ENCODE peak calls at places on chromosomes 7 and 10, in four cellular contexts. One of them, this sample, is unnamed.

GRCh38 chr7:139587535-139587934 is 64.0 kb downstream of the CLEC2L start:
- DNase-seq in breast epithelium: no peak
- DNase-seq in cardiac muscle cell: no peak
- DNase-seq in CD8-positive, alpha-beta T cell: no peak
- DNase-seq in this sample: no peak

GRCh38 chr7:140236626-140237025 is 59.8 kb upstream of the KDM7A start:
- DNase-seq in breast epithelium: no peak
- DNase-seq in cardiac muscle cell: no peak
- DNase-seq in CD8-positive, alpha-beta T cell: no peak
- DNase-seq in this sample: no peak

GRCh38 chr10:60185426-60185825 is 204.2 kb downstream of the ANK3 start:
- DNase-seq in breast epithelium: no peak
- DNase-seq in cardiac muscle cell: no peak
- DNase-seq in CD8-positive, alpha-beta T cell: no peak
- DNase-seq in this sample: no peak

GRCh38 chr7:31192996-31193395 is 140.9 kb downstream of the ADCYAP1R1 start:
- DNase-seq in breast epithelium: peak
- DNase-seq in cardiac muscle cell: peak
- DNase-seq in CD8-positive, alpha-beta T cell: no peak
- DNase-seq in this sample: no peak

GRCh38 chr10:72736881-72737280 is 44.9 kb downstream of the MCU start:
- DNase-seq in breast epithelium: no peak
- DNase-seq in cardiac muscle cell: no peak
- DNase-seq in CD8-positive, alpha-beta T cell: no peak
- DNase-seq in this sample: no peak

GRCh38 chr10:22340362-22341189 is 4.7 kb upstream of the SPAG6 start:
- DNase-seq in breast epithelium: no peak
- DNase-seq in cardiac muscle cell: peak
- DNase-seq in CD8-positive, alpha-beta T cell: no peak
- DNase-seq in this sample: no peak

GRCh38 chr7:8295638-8296361 is 33.8 kb upstream of the ICA1 start:
- DNase-seq in breast epithelium: no peak
- DNase-seq in cardiac muscle cell: peak
- DNase-seq in CD8-positive, alpha-beta T cell: peak
- DNase-seq in this sample: peak

GRCh38 chr10:109939253-109939961 is 16.1 kb upstream of the XPNPEP1 start:
- DNase-seq in breast epithelium: no peak
- DNase-seq in cardiac muscle cell: no peak
- DNase-seq in CD8-positive, alpha-beta T cell: no peak
- DNase-seq in this sample: no peak

GRCh38 chr7:1819258-1819841 is 149.3 kb downstream of the ELFN1 start:
- DNase-seq in breast epithelium: no peak
- DNase-seq in cardiac muscle cell: no peak
- DNase-seq in CD8-positive, alpha-beta T cell: no peak
- DNase-seq in this sample: no peak

GRCh38 chr7:132276986-132277716 is 299.1 kb downstream of the PLXNA4 start:
- DNase-seq in breast epithelium: no peak
- DNase-seq in cardiac muscle cell: no peak
- DNase-seq in CD8-positive, alpha-beta T cell: no peak
- DNase-seq in this sample: peak

GRCh38 chr10:66514666-66515065 is 411.2 kb upstream of the LRRTM3 start:
- DNase-seq in breast epithelium: no peak
- DNase-seq in cardiac muscle cell: no peak
- DNase-seq in CD8-positive, alpha-beta T cell: no peak
- DNase-seq in this sample: no peak

GRCh38 chr7:138752568-138753518 is 45.0 kb upstream of the TMEM213 start:
- DNase-seq in breast epithelium: peak
- DNase-seq in cardiac muscle cell: no peak
- DNase-seq in CD8-positive, alpha-beta T cell: peak
- DNase-seq in this sample: peak

GRCh38 chr10:130994191-130994590 is 317.3 kb downstream of the TCERG1L start:
- DNase-seq in breast epithelium: no peak
- DNase-seq in cardiac muscle cell: no peak
- DNase-seq in CD8-positive, alpha-beta T cell: no peak
- DNase-seq in this sample: no peak

GRCh38 chr7:92456241-92456640 is 9.0 kb downstream of the GATAD1 start:
- DNase-seq in breast epithelium: no peak
- DNase-seq in cardiac muscle cell: no peak
- DNase-seq in CD8-positive, alpha-beta T cell: no peak
- DNase-seq in this sample: no peak

GRCh38 chr7:107387077-107387476 is 82.8 kb upstream of the GPR22 start:
- DNase-seq in breast epithelium: no peak
- DNase-seq in cardiac muscle cell: peak
- DNase-seq in CD8-positive, alpha-beta T cell: no peak
- DNase-seq in this sample: no peak

GRCh38 chr7:111259991-111260390 is 169.1 kb downstream of the LRRN3 start:
- DNase-seq in breast epithelium: no peak
- DNase-seq in cardiac muscle cell: no peak
- DNase-seq in CD8-positive, alpha-beta T cell: no peak
- DNase-seq in this sample: no peak

DNA sequence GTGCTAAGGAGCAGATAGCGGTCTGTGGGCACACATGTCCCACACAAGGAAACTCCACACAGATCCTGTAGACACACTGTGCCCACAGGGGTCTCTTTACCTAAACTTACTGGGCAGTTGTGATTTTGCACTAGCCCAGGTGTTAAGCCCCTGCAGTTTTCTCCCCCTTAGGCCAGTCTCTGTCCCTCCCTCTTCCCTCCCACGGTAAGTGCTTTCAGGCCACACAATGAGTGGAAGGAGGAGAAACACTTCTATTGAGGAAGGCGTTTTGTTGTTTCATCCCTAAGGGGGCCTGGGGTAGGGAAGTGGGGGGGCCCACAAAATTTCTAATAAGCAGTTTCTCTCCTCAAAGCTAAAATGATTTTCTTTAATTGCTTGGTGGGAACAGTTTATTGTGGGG is 51.4 kb downstream of the FBXW4 start:
- DNase-seq in breast epithelium: no peak
- DNase-seq in cardiac muscle cell: no peak
- DNase-seq in CD8-positive, alpha-beta T cell: no peak
- DNase-seq in this sample: no peak
- H3K4me3 ChIP-seq in breast epithelium: no peak
- H3K4me3 ChIP-seq in cardiac muscle cell: no peak
- H3K4me3 ChIP-seq in CD8-positive, alpha-beta T cell: no peak
- H3K4me3 ChIP-seq in this sample: no peak

GRCh38 chr7:20343954-20344353 is 13.3 kb downstream of the ITGB8 start:
- DNase-seq in breast epithelium: no peak
- DNase-seq in cardiac muscle cell: no peak
- DNase-seq in CD8-positive, alpha-beta T cell: no peak
- DNase-seq in this sample: no peak

GRCh38 chr7:20344396-20344795 is 13.7 kb downstream of the ITGB8 start:
- DNase-seq in breast epithelium: no peak
- DNase-seq in cardiac muscle cell: no peak
- DNase-seq in CD8-positive, alpha-beta T cell: no peak
- DNase-seq in this sample: no peak

GRCh38 chr7:20346577-20346976 is 15.9 kb downstream of the ITGB8 start:
- DNase-seq in breast epithelium: no peak
- DNase-seq in cardiac muscle cell: no peak
- DNase-seq in CD8-positive, alpha-beta T cell: no peak
- DNase-seq in this sample: no peak

GRCh38 chr7:20340839-20341238 is 10.1 kb downstream of the ITGB8 start:
- DNase-seq in breast epithelium: peak
- DNase-seq in cardiac muscle cell: peak
- DNase-seq in CD8-positive, alpha-beta T cell: no peak
- DNase-seq in this sample: no peak

DNA sequence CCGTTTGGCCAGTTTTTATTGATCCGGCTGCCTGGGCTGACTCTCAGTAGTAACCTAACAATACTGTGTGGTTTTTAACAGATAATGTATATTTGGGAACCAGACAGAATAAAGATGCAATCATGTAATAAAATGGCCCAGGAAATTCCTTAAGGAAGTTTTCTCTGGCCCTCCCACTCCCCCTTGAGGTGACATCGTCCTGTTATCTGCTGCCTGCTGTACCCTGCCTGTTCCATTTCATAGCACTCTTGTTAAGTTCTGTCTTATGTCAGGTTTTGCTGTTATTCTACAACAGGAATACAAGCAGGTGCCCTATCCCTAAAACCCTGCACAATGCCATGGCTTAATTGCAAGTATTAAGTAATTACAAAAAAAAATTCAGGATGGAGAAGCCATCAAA is 12.5 kb downstream of the ITGB8 start:
- DNase-seq in breast epithelium: no peak
- DNase-seq in cardiac muscle cell: no peak
- DNase-seq in CD8-positive, alpha-beta T cell: no peak
- DNase-seq in this sample: no peak
- TF ChIP-seq CTCF in breast epithelium: no peak
- TF ChIP-seq CTCF in cardiac muscle cell: peak
- TF ChIP-seq CTCF in CD8-positive, alpha-beta T cell: no peak
- TF ChIP-seq CTCF in this sample: peak

DNA sequence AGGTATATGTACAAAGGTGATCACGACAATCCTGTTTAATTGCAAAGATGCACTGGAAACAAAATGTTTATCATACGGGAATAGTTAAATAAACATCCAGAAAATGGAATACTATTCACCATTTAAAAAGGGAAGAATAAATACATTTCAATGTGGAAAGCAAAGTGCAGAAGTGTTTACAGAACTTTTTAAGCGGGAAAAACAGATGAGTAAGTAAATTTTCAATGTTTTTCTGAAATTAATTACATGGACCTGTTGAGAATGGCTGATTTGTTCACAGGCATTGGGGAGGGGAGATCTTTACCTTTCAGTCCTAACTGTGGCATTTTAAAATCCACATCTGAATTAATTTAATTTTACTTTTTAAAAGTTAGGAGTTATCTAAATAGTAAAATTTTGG is 7.1 kb downstream of the MTPN start:
- DNase-seq in breast epithelium: no peak
- DNase-seq in cardiac muscle cell: no peak
- DNase-seq in CD8-positive, alpha-beta T cell: no peak
- DNase-seq in this sample: no peak
- H3K4me3 ChIP-seq in breast epithelium: no peak
- H3K4me3 ChIP-seq in cardiac muscle cell: no peak
- H3K4me3 ChIP-seq in CD8-positive, alpha-beta T cell: no peak
- H3K4me3 ChIP-seq in this sample: no peak

GRCh38 chr10:105068497-105068896 is 427.4 kb downstream of the SORCS3 start:
- DNase-seq in breast epithelium: no peak
- DNase-seq in cardiac muscle cell: no peak
- DNase-seq in CD8-positive, alpha-beta T cell: no peak
- DNase-seq in this sample: no peak

GRCh38 chr10:105062881-105063280 is 421.8 kb downstream of the SORCS3 start:
- DNase-seq in breast epithelium: no peak
- DNase-seq in cardiac muscle cell: no peak
- DNase-seq in CD8-positive, alpha-beta T cell: no peak
- DNase-seq in this sample: no peak

DNA sequence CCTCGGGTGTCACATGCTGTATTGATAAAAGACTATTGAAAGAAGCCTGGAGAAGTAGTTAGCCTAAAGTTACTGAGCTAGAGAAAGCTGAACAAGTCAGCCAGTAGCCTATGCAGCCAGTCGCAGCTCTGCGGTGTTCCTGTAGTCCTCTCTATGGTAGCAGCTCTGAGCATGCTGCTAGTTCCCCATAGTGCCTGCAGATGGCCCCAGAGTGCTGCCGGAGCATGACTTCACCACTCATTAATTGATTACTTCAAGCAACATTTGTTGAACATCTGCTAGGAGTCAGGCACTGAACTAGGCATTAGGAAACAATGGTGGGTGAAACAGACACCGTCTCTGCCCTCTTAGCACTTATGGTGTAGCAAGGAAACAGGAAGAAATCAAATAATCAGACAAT is 422.7 kb downstream of the SORCS3 start:
- DNase-seq in breast epithelium: no peak
- DNase-seq in cardiac muscle cell: no peak
- DNase-seq in CD8-positive, alpha-beta T cell: no peak
- DNase-seq in this sample: no peak
- TF ChIP-seq CTCF in breast epithelium: no peak
- TF ChIP-seq CTCF in cardiac muscle cell: no peak
- TF ChIP-seq CTCF in CD8-positive, alpha-beta T cell: no peak
- TF ChIP-seq CTCF in this sample: peak

This sample was measured in epithelial cell of proximal tubule.